ENCODE peak calls at places on chromosome 15, in six cellular contexts. M is right cardiac atrium, W is spleen, J is SJSA1, K is heart right ventricle, C is astrocyte. L is an unnamed sample. For H3K4me1, the result is how much of the 10 kb centered on the place peaks cover.

GRCh38 chr15:95663156-95663831 is 667.2 kb upstream of the NR2F2 start:
- DNase-seq in M (no peak), W (no peak), J (no peak), K (no peak), C (peak), L (no peak)

GRCh38 chr15:58052334-58052733 is 13.2 kb downstream of the ALDH1A2 start:
- DNase-seq in M (peak), W (no peak), J (no peak), K (no peak), C (no peak), L (no peak)

GRCh38 chr15:38176155-38176554 is 76.5 kb upstream of the SPRED1 start:
- DNase-seq in M (no peak), W (no peak), J (no peak), K (no peak), C (peak), L (no peak)

GRCh38 chr15:69881310-69881660 is 216.4 kb downstream of the TLE3 start:
- DNase-seq in M (no peak), W (no peak), J (no peak), K (no peak), C (no peak), L (no peak)

GRCh38 chr15:51093865-51094605 is 671 bp downstream of the TNFAIP8L3 start:
- DNase-seq in M (peak), W (peak), J (no peak), K (peak), C (no peak), L (no peak)

GRCh38 chr15:71660501-71660900 is 149.9 kb upstream of the NR2E3 start:
- DNase-seq in M (no peak), W (no peak), J (no peak), K (no peak), C (no peak), L (peak)

GRCh38 chr15:97470417-97470816 is 490.1 kb upstream of the ARRDC4 start:
- DNase-seq in M (no peak), W (no peak), J (no peak), K (no peak), C (no peak), L (no peak)

GRCh38 chr15:42385206-42385979 is 26.1 kb downstream of the CAPN3 start:
- DNase-seq in M (no peak), W (no peak), J (peak), K (no peak), C (peak), L (peak)

GRCh38 chr15:66483131-66483566 is 14.4 kb downstream of the SNAPC5 start:
- DNase-seq in M (no peak), W (no peak), J (no peak), K (no peak), C (peak), L (peak)

GRCh38 chr15:57611938-57612337 is 20.2 kb downstream of the MYZAP start:
- DNase-seq in M (no peak), W (no peak), J (no peak), K (peak), C (no peak), L (no peak)

GRCh38 chr15:68653795-68654194 is 75.0 kb downstream of the CORO2B start:
- DNase-seq in M (no peak), W (no peak), J (no peak), K (no peak), C (no peak), L (no peak)

GRCh38 chr15:98873441-98874218 is 134.0 kb downstream of the PGPEP1L start:
- DNase-seq in M (no peak), W (peak), J (peak), K (no peak), C (peak), L (peak)

GRCh38 chr15:60004846-60005351 is 788 bp downstream of the FOXB1 start:
- DNase-seq in M (no peak), W (no peak), J (peak), K (no peak), C (no peak), L (peak)

GRCh38 chr15:73054417-73054963 is 2.2 kb downstream of the NEO1 start:
- DNase-seq in M (no peak), W (no peak), J (no peak), K (no peak), C (no peak), L (no peak)

GRCh38 chr15:38085931-38086562 is 151.6 kb downstream of the TMCO5A start:
- DNase-seq in M (no peak), W (no peak), J (no peak), K (no peak), C (peak), L (no peak)

GRCh38 chr15:70121656-70122297 is 24.1 kb upstream of the TLE3 start:
- DNase-seq in M (peak), W (no peak), J (no peak), K (peak), C (peak), L (peak)

DNA sequence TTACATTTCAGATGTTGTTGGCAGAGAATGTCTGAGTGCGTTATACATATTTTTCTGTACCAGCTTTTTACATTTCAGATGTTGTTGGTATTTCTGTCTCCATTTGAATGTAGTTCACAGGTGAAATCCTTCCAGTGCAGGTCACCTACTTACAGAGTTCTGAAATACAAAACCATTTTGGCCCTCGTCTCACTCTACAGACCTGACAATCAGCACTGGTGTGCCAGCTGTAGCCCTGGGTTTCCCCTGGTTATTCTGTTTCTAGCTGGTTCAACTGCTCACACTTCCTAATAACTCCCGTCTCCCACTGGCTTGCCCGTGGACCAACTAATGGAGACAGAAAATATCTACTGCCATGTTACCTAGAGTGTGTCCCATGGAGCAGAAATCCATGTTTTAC is 87.5 kb upstream of the CDIN1 start:
- DNase-seq in M (no peak), W (no peak), J (no peak), K (no peak), C (no peak), L (no peak)
- H3K4me3 ChIP-seq in M (no peak), W (no peak), J (no peak), K (no peak), C (no peak), L (no peak)

DNA sequence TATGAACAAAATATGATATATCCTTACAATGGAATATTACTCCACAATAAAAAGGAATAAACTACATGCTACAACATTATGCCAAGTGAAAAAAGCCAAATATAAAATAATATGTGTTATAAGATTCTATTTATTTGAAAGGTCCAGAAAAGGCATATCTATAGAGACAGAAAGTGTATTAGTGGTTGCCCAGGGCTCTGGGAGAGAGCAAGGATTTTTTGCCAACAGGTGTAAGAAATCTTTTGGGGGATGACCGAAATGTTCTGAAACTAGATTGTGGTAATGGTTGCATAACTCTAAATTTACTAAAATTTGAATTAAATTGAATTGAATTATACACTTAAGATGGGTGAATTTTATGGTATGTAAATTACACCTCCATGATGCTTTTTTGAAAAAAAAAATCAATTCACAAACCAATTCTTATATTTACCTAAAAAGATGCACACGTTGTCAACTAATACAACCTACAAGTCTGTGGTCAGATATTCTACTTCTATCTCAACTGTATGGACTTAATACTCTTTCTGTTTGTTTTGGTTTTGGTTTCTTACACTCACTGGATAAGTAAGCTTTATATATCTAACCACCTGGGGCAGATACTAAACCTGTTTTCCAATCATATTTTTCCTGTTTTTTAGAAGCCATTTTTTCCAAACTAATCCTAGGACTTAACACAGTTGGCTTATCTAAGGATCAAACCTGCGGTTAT is 75.8 kb downstream of the FBN1 start:
- DNase-seq in M (no peak), W (no peak), J (no peak), K (no peak), C (no peak), L (no peak)
- H3K4me1 ChIP-seq in M (under half), W (under half), J (under half), K (under half), C (under half), L (under half)

GRCh38 chr15:101675796-101676582 is 23.8 kb upstream of the TM2D3 start:
- DNase-seq in M (no peak), W (peak), J (peak), K (no peak), C (peak), L (no peak)
- H3K4me3 ChIP-seq in M (no peak), W (no peak), J (peak), K (no peak), C (peak), L (no peak)

GRCh38 chr15:80744411-80744810 is 34.8 kb upstream of the CEMIP start:
- DNase-seq in M (no peak), W (no peak), J (no peak), K (no peak), C (peak), L (no peak)
- H3K4me1 ChIP-seq in M (under half), W (under half), J (under half), K (under half), C (under half), L (under half)

DNA sequence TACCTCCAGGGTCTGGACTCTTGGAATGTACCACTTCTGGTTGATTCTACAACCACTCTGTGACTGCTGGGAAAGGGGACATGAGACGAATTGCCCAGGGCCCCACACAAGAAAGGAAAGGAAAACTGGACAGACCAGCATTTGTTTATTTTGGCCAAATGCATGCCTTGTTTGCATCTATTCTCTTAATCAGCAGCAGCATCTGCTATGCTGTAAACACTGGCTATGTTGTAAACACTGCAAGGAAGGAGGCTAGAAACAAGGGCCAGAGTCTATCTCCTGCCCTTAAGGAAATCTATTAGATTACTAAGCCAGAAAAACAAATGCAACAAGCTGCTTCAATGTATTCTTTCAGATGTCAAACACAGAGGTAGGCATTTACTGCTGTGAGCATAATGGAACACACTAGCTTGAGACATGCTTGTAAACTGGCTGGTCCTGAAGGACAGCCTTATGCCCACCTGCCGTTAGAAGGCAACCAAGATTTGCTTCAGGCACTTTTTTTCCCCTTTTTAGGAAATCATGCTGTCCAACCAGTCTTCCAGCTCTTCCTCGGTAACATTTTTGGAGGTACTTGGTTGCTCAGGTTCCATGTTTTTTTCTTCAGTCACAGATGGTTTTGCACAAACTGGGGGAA is 102.1 kb upstream of the CHRM5 start:
- DNase-seq in M (no peak), W (no peak), J (peak), K (no peak), C (no peak), L (no peak)
- H3K4me3 ChIP-seq in M (no peak), W (no peak), J (no peak), K (no peak), C (no peak), L (no peak)

GRCh38 chr15:63905558-63906265 is 72.0 kb upstream of the HERC1 start:
- DNase-seq in M (no peak), W (no peak), J (no peak), K (no peak), C (no peak), L (no peak)

GRCh38 chr15:63906266-63906584 is 72.5 kb upstream of the HERC1 start:
- DNase-seq in M (no peak), W (peak), J (no peak), K (no peak), C (no peak), L (no peak)

GRCh38 chr15:63908986-63909385 is 75.2 kb upstream of the HERC1 start:
- DNase-seq in M (no peak), W (no peak), J (no peak), K (no peak), C (peak), L (no peak)

GRCh38 chr15:63908281-63908680 is 74.5 kb upstream of the HERC1 start:
- DNase-seq in M (no peak), W (peak), J (no peak), K (no peak), C (no peak), L (no peak)

GRCh38 chr15:63907521-63907920 is 73.8 kb upstream of the HERC1 start:
- DNase-seq in M (no peak), W (peak), J (no peak), K (no peak), C (no peak), L (no peak)
- H3K4me1 ChIP-seq in M (under half), W (under half), J (under half), K (under half), C (under half), L (under half)

DNA sequence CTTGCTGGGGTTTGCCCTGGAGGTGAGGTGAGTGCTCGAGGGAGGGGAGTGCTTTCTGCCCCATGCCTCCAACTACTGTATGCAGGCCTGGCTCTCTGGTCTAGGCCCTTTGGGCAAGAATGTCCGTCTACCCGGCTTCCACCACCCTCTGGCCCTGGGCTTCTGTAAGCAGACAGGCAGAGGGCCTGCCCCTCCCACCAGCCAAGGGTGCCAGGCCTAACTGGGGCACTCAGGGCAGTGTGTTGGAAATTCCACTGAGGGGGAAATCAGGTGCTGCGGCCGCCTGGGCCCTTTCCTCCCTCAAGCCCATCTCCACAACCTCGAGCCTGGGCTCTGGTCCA is 9.4 kb downstream of the DLL4 start:
- DNase-seq in M (no peak), W (no peak), J (no peak), K (peak), C (no peak), L (no peak)
- H3K4me3 ChIP-seq in M (no peak), W (no peak), J (no peak), K (no peak), C (no peak), L (no peak)

GRCh38 chr15:80643296-80643965 is 51.7 kb upstream of the ABHD17C start:
- DNase-seq in M (no peak), W (no peak), J (no peak), K (no peak), C (peak), L (no peak)
- H3K4me1 ChIP-seq in M (under half), W (under half), J (under half), K (under half), C (under half), L (under half)

L was measured in SJCRH30.